ENCODE peak calls at places on chromosomes 11 and 22, in nine cellular contexts. C is hepatocyte, W is Caco-2, F is cardiac fibroblast, V is fibroblast of mammary gland, M is fibroblast of lung, L is A549, N is fibroblast of the aortic adventitia, D is astrocyte of the cerebellum. T is an unnamed sample.
A peak's percentile ranks its signal among the peaks of the same experiment; 100 is the strongest.

GRCh38 chr11:32210601-32211000 is 119.7 kb downstream of the RCN1 start:
- DNase-seq in C (no peak), W (no peak), F (peak; percentile 94), V (peak; percentile 72), M (peak; percentile 32), L (no peak), N (peak; percentile 78), D (no peak), T (peak; percentile 13)

GRCh38 chr11:85947431-85948272 is 92.5 kb downstream of the CCDC83 start:
- DNase-seq in C (peak; percentile 19), W (no peak), F (peak; percentile 96), V (peak; percentile 93), M (peak; percentile 97), L (peak; percentile 14), N (peak; percentile 94), D (peak; percentile 69), T (peak; percentile 83)

GRCh38 chr11:108697872-108698473 is 33.1 kb downstream of the DDX10 start:
- DNase-seq in C (peak; percentile 78), W (peak; percentile 73), F (peak; percentile 88), V (peak; percentile 84), M (peak; percentile 86), L (peak; percentile 38), N (peak; percentile 88), D (peak; percentile 68), T (peak; percentile 83)

GRCh38 chr11:111423250-111423615 is 44.2 kb upstream of the POU2AF1 start:
- DNase-seq in C (no peak), W (no peak), F (no peak), V (no peak), M (no peak), L (no peak), N (no peak), D (no peak), T (no peak)

GRCh38 chr11:11478687-11479086 is 125.6 kb upstream of the CSNK2A3 start:
- DNase-seq in C (no peak), W (no peak), F (no peak), V (no peak), M (no peak), L (no peak), N (no peak), D (no peak), T (no peak)

GRCh38 chr11:11370263-11371060 is 17.4 kb upstream of the CSNK2A3 start:
- DNase-seq in C (no peak), W (no peak), F (no peak), V (no peak), M (no peak), L (no peak), N (no peak), D (no peak), T (no peak)

GRCh38 chr11:57567210-57567511 is 311 bp downstream of the UBE2L6 start:
- DNase-seq in C (no peak), W (no peak), F (peak; percentile 13), V (no peak), M (no peak), L (no peak), N (peak; percentile 17), D (no peak), T (peak; percentile 13)

GRCh38 chr22:31906086-31906485 is 38.2 kb upstream of the YWHAH start:
- DNase-seq in C (no peak), W (no peak), F (no peak), V (no peak), M (no peak), L (no peak), N (no peak), D (no peak), T (no peak)

GRCh38 chr11:795638-796564 is 2.2 kb downstream of the SLC25A22 start:
- DNase-seq in C (peak; percentile 83), W (no peak), F (peak; percentile 84), V (peak; percentile 94), M (peak; percentile 79), L (no peak), N (peak; percentile 70), D (no peak), T (peak; percentile 82)

GRCh38 chr11:73288197-73288872 is 16.2 kb downstream of the P2RY6 start:
- DNase-seq in C (no peak), W (no peak), F (no peak), V (no peak), M (no peak), L (no peak), N (no peak), D (no peak), T (no peak)

GRCh38 chr11:62832346-62833234 is at the start of gene TEX54:
- DNase-seq in C (peak; percentile 65), W (no peak), F (no peak), V (peak; percentile 47), M (no peak), L (no peak), N (no peak), D (no peak), T (no peak)

GRCh38 chr22:48492371-48493320 is 1335.0 kb downstream of the BRD1 start:
- DNase-seq in C (peak; percentile 88), W (peak; percentile 60), F (peak; percentile 77), V (peak; percentile 59), M (peak; percentile 78), L (peak; percentile 78), N (peak; percentile 69), D (peak; percentile 76), T (peak; percentile 67)

GRCh38 chr11:64207247-64208085 is 945 bp downstream of the FERMT3 start:
- DNase-seq in C (no peak), W (no peak), F (peak; percentile 79), V (peak; percentile 82), M (peak; percentile 69), L (no peak), N (peak; percentile 74), D (no peak), T (peak; percentile 66)
- H3K4me3 ChIP-seq in C (no peak overlapping the region), W (no peak overlapping the region), F (no peak overlapping the region), V (no peak overlapping the region), M (no peak overlapping the region), L (no peak overlapping the region), N (peak overlapping the region; percentile 31), D (no peak overlapping the region), T (no peak overlapping the region)

GRCh38 chr11:72012091-72012630 is 13.5 kb downstream of the IL18BP start:
- DNase-seq in C (no peak), W (no peak), F (no peak), V (no peak), M (no peak), L (no peak), N (no peak), D (no peak), T (no peak)

GRCh38 chr11:72014761-72015320 is 16.1 kb downstream of the IL18BP start:
- DNase-seq in C (no peak), W (no peak), F (no peak), V (no peak), M (no peak), L (no peak), N (no peak), D (no peak), T (no peak)

GRCh38 chr11:72013765-72014711 is 15.3 kb downstream of the IL18BP start:
- DNase-seq in C (no peak), W (no peak), F (peak; percentile 22), V (peak; percentile 57), M (peak; percentile 44), L (no peak), N (peak; percentile 73), D (peak; percentile 42), T (peak; percentile 37)

GRCh38 chr11:72012897-72013721 is 14.4 kb downstream of the IL18BP start:
- DNase-seq in C (no peak), W (no peak), F (peak; percentile 71), V (peak; percentile 89), M (peak; percentile 85), L (no peak), N (peak; percentile 97), D (peak; percentile 87), T (peak; percentile 94)

DNA sequence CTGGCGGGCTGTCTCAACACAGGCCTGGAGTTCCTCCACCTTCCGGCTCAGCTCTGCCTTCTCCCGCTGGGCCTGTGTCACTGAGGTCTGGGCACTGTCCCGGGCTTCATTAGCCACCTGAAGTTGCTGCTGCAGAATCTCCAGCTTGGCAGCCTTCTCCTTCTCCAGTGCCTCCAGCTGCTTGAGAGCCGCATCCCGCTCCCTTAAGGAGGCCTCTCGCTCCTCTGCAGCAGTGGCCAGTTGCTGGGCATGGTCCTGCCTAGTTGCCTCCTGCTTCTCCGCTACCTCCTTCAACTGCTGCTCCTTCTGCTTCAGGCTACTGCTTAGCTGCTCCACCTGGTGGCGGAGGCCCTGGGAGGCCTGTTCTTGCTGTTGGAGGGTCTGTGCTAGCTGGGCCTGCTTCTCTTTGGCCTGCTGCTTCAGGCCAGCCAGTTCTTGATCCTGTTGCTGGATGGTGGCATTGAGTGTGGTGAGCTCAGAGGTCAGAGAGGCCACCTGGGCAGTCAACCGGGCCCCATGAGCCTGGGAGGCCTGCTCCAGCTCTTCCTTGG is 16.9 kb downstream of the IL18BP start:
- DNase-seq in C (peak; percentile 44), W (peak; percentile 80), F (peak; percentile 39), V (peak; percentile 35), M (peak; percentile 19), L (no peak), N (no peak), D (no peak), T (peak; percentile 26)
- TF ChIP-seq CTCF in C (peak; percentile 26), W (peak; percentile 89), F (peak; percentile 50), V (peak; percentile 45), M (peak; percentile 39), L (peak; percentile 42), N (peak; percentile 37), D (peak; percentile 67), T (peak; percentile 70)

GRCh38 chr11:120134106-120134930 is 3.6 kb downstream of the TRIM29 start:
- DNase-seq in C (no peak), W (no peak), F (no peak), V (no peak), M (no peak), L (no peak), N (no peak), D (no peak), T (no peak)

GRCh38 chr11:120133216-120134105 is 4.5 kb downstream of the TRIM29 start:
- DNase-seq in C (no peak), W (no peak), F (no peak), V (no peak), M (no peak), L (no peak), N (no peak), D (no peak), T (no peak)

GRCh38 chr11:120136356-120136755 is 1.6 kb downstream of the TRIM29 start:
- DNase-seq in C (no peak), W (no peak), F (no peak), V (no peak), M (no peak), L (no peak), N (no peak), D (no peak), T (no peak)

GRCh38 chr11:120135838-120136237 is 2.1 kb downstream of the TRIM29 start:
- DNase-seq in C (no peak), W (no peak), F (no peak), V (no peak), M (no peak), L (no peak), N (no peak), D (no peak), T (no peak)

GRCh38 chr11:120134931-120135228 is 3.0 kb downstream of the TRIM29 start:
- DNase-seq in C (no peak), W (no peak), F (no peak), V (no peak), M (no peak), L (no peak), N (no peak), D (no peak), T (no peak)
- H3K4me3 ChIP-seq in C (no peak overlapping the region), W (no peak overlapping the region), F (no peak overlapping the region), V (no peak overlapping the region), M (no peak overlapping the region), L (no peak overlapping the region), N (no peak overlapping the region), D (no peak overlapping the region), T (no peak overlapping the region)

DNA sequence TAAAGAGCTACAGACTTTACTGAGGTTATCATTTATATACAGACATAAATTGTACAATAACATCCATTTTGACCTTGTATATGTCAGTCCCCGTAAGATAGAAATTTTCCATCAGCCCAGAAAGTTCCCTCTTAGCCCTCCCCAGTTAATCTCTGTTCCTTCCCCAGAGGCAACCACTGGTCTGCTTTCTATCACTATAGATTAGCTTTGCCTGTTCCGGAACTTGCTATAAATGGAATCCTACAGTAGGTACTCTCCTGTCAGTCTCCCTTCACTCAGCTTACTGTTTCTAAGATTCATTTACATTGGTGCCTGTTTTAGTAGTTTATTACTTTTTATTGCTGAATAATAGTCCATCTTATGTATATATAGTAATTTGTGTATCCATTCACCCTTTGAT is 54.9 kb downstream of the TSPAN18 start:
- DNase-seq in C (no peak), W (no peak), F (no peak), V (no peak), M (no peak), L (no peak), N (no peak), D (no peak), T (no peak)
- TF ChIP-seq CTCF in C (no peak), W (no peak), F (no peak), V (no peak), M (no peak), L (no peak), N (no peak), D (no peak), T (no peak)